ENCODE peak calls at places on chromosomes 6 and 20, in five cellular contexts. X, F, M, Z and E are unnamed samples.

GRCh38 chr20:41992481-41992880 is 374.3 kb upstream of the CHD6 start:
- DNase-seq in X (no peak), F (no peak), M (no peak), Z (no peak), E (no peak)

GRCh38 chr6:119484598-119484997 is 135.0 kb upstream of the MAN1A1 start:
- DNase-seq in X (no peak), F (peak; percentile 59), M (no peak), Z (no peak), E (no peak)

GRCh38 chr6:128057541-128058335 is 156.9 kb upstream of the THEMIS start:
- DNase-seq in X (no peak), F (no peak), M (no peak), Z (no peak), E (no peak)

GRCh38 chr6:46376562-46376969 is 114.7 kb downstream of the RCAN2 start:
- DNase-seq in X (no peak), F (no peak), M (no peak), Z (no peak), E (no peak)

GRCh38 chr20:51760905-51761544 is 7.2 kb downstream of the ATP9A start:
- DNase-seq in X (no peak), F (peak; percentile 85), M (no peak), Z (no peak), E (peak; percentile 46)

GRCh38 chr6:105835373-105835772 is 250.8 kb upstream of the PRDM1 start:
- DNase-seq in X (no peak), F (no peak), M (peak; percentile 11), Z (no peak), E (no peak)

GRCh38 chr6:5994234-5994998 is 12.3 kb downstream of the NRN1 start:
- DNase-seq in X (no peak), F (peak; percentile 29), M (no peak), Z (no peak), E (no peak)

GRCh38 chr20:63027425-63028389 is 20.9 kb upstream of the BHLHE23 start:
- DNase-seq in X (peak; percentile 26), F (peak; percentile 94), M (no peak), Z (no peak), E (peak; percentile 65)

GRCh38 chr6:149354009-149354408 is 36.5 kb downstream of the TAB2 start:
- DNase-seq in X (no peak), F (no peak), M (no peak), Z (no peak), E (no peak)

GRCh38 chr6:82570083-82570482 is 206.5 kb downstream of the TPBG start:
- DNase-seq in X (no peak), F (no peak), M (no peak), Z (no peak), E (no peak)

GRCh38 chr6:69974193-69974592 is 107.8 kb downstream of the COL19A1 start:
- DNase-seq in X (no peak), F (no peak), M (peak; percentile 4), Z (no peak), E (no peak)

GRCh38 chr20:11807070-11807741 is 110.5 kb upstream of the BTBD3 start:
- DNase-seq in X (no peak), F (peak; percentile 60), M (no peak), Z (no peak), E (no peak)

GRCh38 chr6:1481326-1481725 is 92.0 kb downstream of the FOXF2 start:
- DNase-seq in X (no peak), F (peak; percentile 83), M (no peak), Z (no peak), E (no peak)

GRCh38 chr6:125003070-125003469 is 40.8 kb downstream of the RNF217 start:
- DNase-seq in X (no peak), F (no peak), M (no peak), Z (no peak), E (no peak)

GRCh38 chr20:25285091-25285647 is 37.3 kb downstream of the PYGB start:
- DNase-seq in X (peak; percentile 38), F (peak; percentile 74), M (peak; percentile 2), Z (no peak), E (peak; percentile 65)

GRCh38 chr20:57749861-57750260 is 40.0 kb upstream of the PMEPA1 start:
- DNase-seq in X (no peak), F (no peak), M (no peak), Z (no peak), E (no peak)

GRCh38 chr6:12324096-12324495 is 33.9 kb downstream of the EDN1 start:
- DNase-seq in X (no peak), F (peak; percentile 47), M (no peak), Z (no peak), E (no peak)

GRCh38 chr20:48064929-48065328 is 279.6 kb upstream of the SULF2 start:
- DNase-seq in X (no peak), F (peak; percentile 91), M (no peak), Z (no peak), E (no peak)

GRCh38 chr6:49121970-49122369 is 341.1 kb downstream of the MMUT start:
- DNase-seq in X (no peak), F (no peak), M (no peak), Z (no peak), E (no peak)

GRCh38 chr6:127554435-127555006 is 22.5 kb upstream of the C6orf58 start:
- DNase-seq in X (no peak), F (peak; percentile 3), M (no peak), Z (no peak), E (no peak)

GRCh38 chr6:134175532-134176282 is 123.3 kb upstream of the SLC2A12 start:
- DNase-seq in X (peak; percentile 87), F (peak; percentile 88), M (peak; percentile 88), Z (peak; percentile 60), E (peak; percentile 94)

GRCh38 chr6:131923356-131923755 is 27.8 kb downstream of the CCN2 start:
- DNase-seq in X (no peak), F (no peak), M (peak; percentile 62), Z (peak; percentile 67), E (no peak)

GRCh38 chr20:1266167-1266973 is at the start of gene SNPH:
- DNase-seq in X (peak; percentile 73), F (peak; percentile 87), M (peak; percentile 80), Z (peak; percentile 85), E (no peak)

GRCh38 chr6:98590957-98591356 is 243.4 kb upstream of the POU3F2 start:
- DNase-seq in X (no peak), F (no peak), M (no peak), Z (no peak), E (no peak)

GRCh38 chr6:136077834-136078576 is 172.1 kb downstream of the MTFR2 start:
- DNase-seq in X (no peak), F (peak; percentile 58), M (no peak), Z (no peak), E (no peak)

GRCh38 chr6:95917034-95917433 is 98.7 kb upstream of the FUT9 start:
- DNase-seq in X (no peak), F (no peak), M (no peak), Z (no peak), E (no peak)

GRCh38 chr6:10540073-10540746 is 19.1 kb downstream of the GCNT2 start:
- DNase-seq in X (no peak), F (peak; percentile 26), M (no peak), Z (no peak), E (no peak)

GRCh38 chr6:80962382-80962781 is 790.1 kb downstream of the TENT5A start:
- DNase-seq in X (no peak), F (no peak), M (no peak), Z (no peak), E (no peak)

GRCh38 chr20:34713194-34713943 is 9.2 kb downstream of the TP53INP2 start:
- DNase-seq in X (no peak), F (peak; percentile 98), M (no peak), Z (peak; percentile 45), E (no peak)

GRCh38 chr20:21139881-21140566 is 14.1 kb downstream of the KIZ start:
- DNase-seq in X (no peak), F (no peak), M (no peak), Z (no peak), E (no peak)

GRCh38 chr6:158475344-158476302 is 84.3 kb upstream of the TMEM181 start:
- DNase-seq in X (no peak), F (peak; percentile 79), M (no peak), Z (peak; percentile 29), E (no peak)

GRCh38 chr6:56346958-56347357 is 99.6 kb upstream of the COL21A1 start:
- DNase-seq in X (no peak), F (no peak), M (no peak), Z (no peak), E (no peak)

GRCh38 chr6:44161997-44162338 is 3.3 kb downstream of the CAPN11 start:
- DNase-seq in X (no peak), F (peak; percentile 97), M (no peak), Z (no peak), E (no peak)

GRCh38 chr6:39330057-39330456 is 7.6 kb upstream of the KCNK16 start:
- DNase-seq in X (no peak), F (no peak), M (no peak), Z (no peak), E (no peak)

GRCh38 chr6:31381666-31382065 is 21.7 kb upstream of the MICA start:
- DNase-seq in X (no peak), F (no peak), M (no peak), Z (no peak), E (no peak)

GRCh38 chr20:2780948-2781347 is 19.5 kb downstream of the CPXM1 start:
- DNase-seq in X (no peak), F (no peak), M (no peak), Z (no peak), E (no peak)
- TF ChIP-seq CTCF in X (no peak), F (no peak), M (no peak), Z (no peak), E (no peak)

DNA sequence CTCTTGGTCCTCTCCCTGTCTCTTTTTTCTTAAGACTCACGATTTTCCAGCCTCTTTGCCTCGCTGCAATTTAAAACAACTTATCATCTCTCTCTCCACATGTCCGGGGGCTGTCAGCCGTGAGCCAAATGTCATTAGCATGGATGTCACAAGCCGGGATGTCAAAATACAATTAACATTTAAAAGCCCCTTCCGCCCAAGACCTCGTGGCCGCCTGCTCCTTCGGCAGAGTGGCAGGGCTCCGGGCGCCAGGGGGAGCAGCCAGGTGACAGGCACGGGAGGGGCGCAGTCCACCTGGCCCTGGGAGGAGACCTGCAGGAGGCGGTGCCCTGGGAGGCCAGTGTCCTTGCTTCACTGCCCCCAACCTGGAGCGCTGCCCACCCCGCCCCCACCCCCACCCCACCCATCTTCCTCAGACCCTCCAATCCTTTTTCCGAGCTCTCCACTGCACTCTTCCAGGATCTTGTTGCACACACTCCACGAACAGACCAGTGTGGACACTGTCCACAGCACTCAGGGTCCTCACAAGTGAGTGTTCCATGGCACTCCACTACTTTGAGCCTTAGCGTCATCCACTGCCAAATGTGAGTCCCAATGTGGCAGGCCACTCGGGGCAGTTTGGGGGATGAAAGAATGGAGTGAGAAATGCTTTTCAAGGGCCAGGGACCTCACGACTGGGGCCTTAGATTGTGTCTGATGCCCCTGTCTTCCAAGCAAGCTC is 5.6 kb upstream of the GRM4 start:
- DNase-seq in X (no peak), F (peak; percentile 60), M (peak; percentile 27), Z (no peak), E (peak; percentile 74)
- TF ChIP-seq CTCF in X (no peak), F (no peak), M (no peak), Z (no peak), E (no peak)

GRCh38 chr20:50193169-50193850 is 2.7 kb downstream of the CEBPB start:
- DNase-seq in X (no peak), F (peak; percentile 92), M (peak; percentile 46), Z (no peak), E (no peak)
- TF ChIP-seq CTCF in X (no peak), F (no peak), M (no peak), Z (no peak), E (no peak)

GRCh38 chr6:139759086-139759485 is 384.6 kb upstream of the CITED2 start:
- DNase-seq in X (no peak), F (no peak), M (no peak), Z (no peak), E (no peak)
- TF ChIP-seq CTCF in X (no peak), F (no peak), M (no peak), Z (no peak), E (no peak)